ENCODE peak calls at places on chromosome 13, in five cellular contexts. G is HEK293T; C is ACHN; Y is EL; B is activated naive CD4-positive, alpha-beta T cell. P is an unnamed sample.

GRCh38 chr13:32001392-32001768 is 30.2 kb upstream of the FRY start:
- DNase-seq in G (peak), Y (peak), C (peak), B (no peak), P (no peak)

GRCh38 chr13:109680930-109681329 is 105.5 kb downstream of the IRS2 start:
- DNase-seq in C (no peak), B (no peak), G (no peak), Y (no peak), P (no peak)

GRCh38 chr13:39542361-39542760 is 60.6 kb downstream of the LHFPL6 start:
- DNase-seq in B (no peak), Y (no peak), G (no peak), C (no peak), P (no peak)

GRCh38 chr13:68676513-68677115 is 1431.0 kb upstream of the ATXN8OS start:
- DNase-seq in B (no peak), Y (no peak), G (no peak), C (no peak), P (no peak)

GRCh38 chr13:24680258-24680920 is at the start of gene ATP12A:
- DNase-seq in Y (no peak), C (no peak), B (peak), G (peak), P (no peak)

GRCh38 chr13:103883698-103884097 is 817.5 kb upstream of the SLC10A2 start:
- DNase-seq in C (no peak), G (no peak), B (no peak), Y (no peak), P (no peak)

GRCh38 chr13:100131863-100132574 is 43.1 kb downstream of the PCCA start:
- DNase-seq in G (peak), B (no peak), Y (peak), C (peak), P (no peak)

GRCh38 chr13:37344051-37344450 is 238.6 kb upstream of the CSNK1A1L start:
- DNase-seq in Y (no peak), G (no peak), B (no peak), C (no peak), P (no peak)

GRCh38 chr13:111120422-111120821 is 5.3 kb downstream of the ARHGEF7 start:
- DNase-seq in B (no peak), C (no peak), G (no peak), Y (no peak), P (no peak)

GRCh38 chr13:77042566-77043177 is 15.7 kb upstream of the FBXL3 start:
- DNase-seq in C (no peak), B (no peak), G (no peak), Y (no peak), P (no peak)

GRCh38 chr13:76886005-76886291 is 257 bp downstream of the KCTD12 start:
- DNase-seq in Y (no peak), B (no peak), G (no peak), C (no peak), P (no peak)

GRCh38 chr13:112792511-112792910 is 102.7 kb downstream of the ATP11A start:
- DNase-seq in C (no peak), B (no peak), Y (no peak), G (no peak), P (no peak)

GRCh38 chr13:43908156-43909126 is 28.7 kb downstream of the LACC1 start:
- DNase-seq in Y (peak), B (no peak), C (peak), G (no peak), P (no peak)

GRCh38 chr13:21012841-21013681 is 48.3 kb downstream of the LATS2 start:
- DNase-seq in C (no peak), G (no peak), Y (no peak), B (no peak), P (no peak)

GRCh38 chr13:73325351-73326214 is 266.8 kb downstream of the KLF5 start:
- DNase-seq in C (peak), G (no peak), B (no peak), Y (no peak), P (no peak)

GRCh38 chr13:114241918-114242317 is 7.2 kb downstream of the CDC16 start:
- DNase-seq in Y (no peak), B (no peak), C (no peak), G (no peak), P (no peak)

GRCh38 chr13:47112205-47112896 is 215.5 kb upstream of the HTR2A start:
- DNase-seq in Y (peak), G (no peak), B (no peak), C (no peak), P (no peak)

GRCh38 chr13:65342938-65343337 is 1887.2 kb downstream of the PCDH9 start:
- DNase-seq in B (no peak), G (no peak), Y (no peak), C (no peak), P (no peak)

P was measured in central memory CD8-positive, alpha-beta T cell.